ENCODE peak calls at places on chromosomes 12 and 14, in ten cellular contexts. R is fibroblast of pulmonary artery; Q is Kasumi-1; T is memory B cell; S is astrocyte of the spinal cord; W is stimulated activated CD8-positive, alpha-beta memory T cell treated with anti-CD3 and anti-CD28 coated beads, Interleukin-4, amount 100 ng/mL, for 24 hours; O is SK-N-SH; B is stimulated activated CD4-positive, alpha-beta T cell treated with anti-CD3 and anti-CD28 coated beads, Interleukin-1b, Interleukin-23, amount 100 ng/mL, for 1 hour; D is EH; Y is cardiac fibroblast. L is an unnamed sample.

GRCh38 chr14:60647081-60647836 is 2.0 kb downstream of the SIX1 start:
- DNase-seq in O (no peak), R (no peak), Q (no peak), Y (peak; percentile 63), W (no peak), B (no peak), S (peak; percentile 61), T (no peak), D (peak; percentile 68), L (no peak)

GRCh38 chr14:69703047-69704046 is 63.6 kb upstream of the SRSF5 start:
- DNase-seq in T (no peak), Q (peak; percentile 69), W (no peak), R (no peak), Y (no peak), D (no peak), O (no peak), B (no peak), S (no peak), L (no peak)

GRCh38 chr14:36647417-36647826 is 14.2 kb upstream of the PAX9 start:
- DNase-seq in Q (no peak), S (no peak), T (no peak), D (no peak), R (no peak), B (no peak), O (no peak), W (no peak), Y (no peak), L (no peak)

GRCh38 chr14:87196436-87196835 is 796.5 kb downstream of the GALC start:
- DNase-seq in R (no peak), T (no peak), B (no peak), Q (no peak), D (no peak), S (peak; percentile 8), O (no peak), W (no peak), Y (no peak), L (no peak)

GRCh38 chr14:76098916-76099675 is 52.6 kb upstream of the GPATCH2L start:
- DNase-seq in W (no peak), R (no peak), T (no peak), S (no peak), Q (no peak), Y (no peak), B (no peak), O (no peak), D (no peak), L (no peak)

GRCh38 chr12:131066207-131066885 is 112.6 kb downstream of the ADGRD1 start:
- DNase-seq in Q (no peak), S (no peak), B (no peak), W (no peak), T (no peak), O (no peak), R (no peak), Y (no peak), D (no peak), L (no peak)

GRCh38 chr12:70920251-70920851 is at the start of gene PTPRR:
- DNase-seq in W (no peak), Q (no peak), D (no peak), O (peak; percentile 76), Y (no peak), R (no peak), B (no peak), S (no peak), T (no peak), L (no peak)

GRCh38 chr14:50001146-50001998 is 108.5 kb downstream of the ARF6 start:
- DNase-seq in B (peak; percentile 34), Q (no peak), W (peak; percentile 42), Y (peak; percentile 86), S (peak; percentile 88), O (no peak), T (peak; percentile 53), D (peak; percentile 96), R (peak; percentile 70), L (peak; percentile 71)